ENCODE peak calls at places on chromosomes 11 and 22, in six cellular contexts. K, U, Q, C, V and L are unnamed samples.
A peak's percentile ranks its signal among the peaks of the same experiment; 100 is the strongest.

GRCh38 chr11:116461789-116462188 is 311.0 kb downstream of the BUD13 start:
- DNase-seq in K (no peak), U (no peak), Q (no peak), C (no peak), V (no peak), L (no peak)

GRCh38 chr11:84476581-84476980 is 1150.6 kb downstream of the DLG2 start:
- DNase-seq in K (no peak), U (no peak), Q (no peak), C (no peak), V (no peak), L (no peak)

GRCh38 chr11:7515544-7515943 is 1.7 kb downstream of the PPFIBP2 start:
- DNase-seq in K (no peak), U (no peak), Q (no peak), C (no peak), V (no peak), L (no peak)

GRCh38 chr11:95372097-95372656 is 141.2 kb upstream of the SESN3 start:
- DNase-seq in K (no peak), U (no peak), Q (no peak), C (no peak), V (no peak), L (no peak)

GRCh38 chr11:8610532-8611116 is 16.6 kb upstream of the STK33 start:
- DNase-seq in K (no peak), U (peak; percentile 56), Q (no peak), C (no peak), V (no peak), L (no peak)

GRCh38 chr11:11038339-11039248 is 180.7 kb upstream of the ZBED5 start:
- DNase-seq in K (no peak), U (no peak), Q (no peak), C (peak; percentile 23), V (peak; percentile 23), L (no peak)

GRCh38 chr11:103940542-103940941 is 95.9 kb upstream of the DDI1 start:
- DNase-seq in K (no peak), U (no peak), Q (no peak), C (no peak), V (no peak), L (no peak)

GRCh38 chr11:110897035-110897434 is 184.8 kb upstream of the ARHGAP20 start:
- DNase-seq in K (no peak), U (no peak), Q (no peak), C (no peak), V (no peak), L (no peak)

GRCh38 chr22:39490135-39490798 is 11.8 kb upstream of the MIEF1 start:
- DNase-seq in K (peak; percentile 83), U (no peak), Q (peak; percentile 74), C (peak; percentile 75), V (no peak), L (no peak)

GRCh38 chr22:34688825-34689224 is 377.1 kb upstream of the ISX start:
- DNase-seq in K (no peak), U (no peak), Q (no peak), C (no peak), V (no peak), L (no peak)

GRCh38 chr11:133902506-133902905 is 54.3 kb downstream of the IGSF9B start:
- DNase-seq in K (no peak), U (no peak), Q (no peak), C (no peak), V (no peak), L (no peak)

GRCh38 chr11:101456812-101457211 is 127.0 kb downstream of the TRPC6 start:
- DNase-seq in K (no peak), U (no peak), Q (no peak), C (no peak), V (no peak), L (no peak)

GRCh38 chr11:119006696-119007095 is 8.8 kb downstream of the CENATAC start:
- DNase-seq in K (no peak), U (no peak), Q (no peak), C (no peak), V (no peak), L (no peak)

GRCh38 chr11:112834277-112834755 is 126.9 kb upstream of the NCAM1 start:
- DNase-seq in K (no peak), U (no peak), Q (no peak), C (peak; percentile 63), V (no peak), L (no peak)

GRCh38 chr22:27456696-27457503 is 344.7 kb downstream of the MN1 start:
- DNase-seq in K (no peak), U (peak; percentile 67), Q (no peak), C (no peak), V (no peak), L (no peak)

GRCh38 chr11:44112083-44112865 is 16.8 kb downstream of the EXT2 start:
- DNase-seq in K (no peak), U (no peak), Q (no peak), C (no peak), V (no peak), L (no peak)

GRCh38 chr11:118908931-118909618 is 16.7 kb downstream of the BCL9L start:
- DNase-seq in K (peak; percentile 76), U (no peak), Q (no peak), C (peak; percentile 70), V (no peak), L (peak; percentile 78)

GRCh38 chr11:40029406-40029805 is 1430.0 kb downstream of the LRRC4C start:
- DNase-seq in K (no peak), U (no peak), Q (no peak), C (no peak), V (no peak), L (no peak)

GRCh38 chr22:44261861-44262595 is 50.7 kb downstream of the SHISAL1 start:
- DNase-seq in K (no peak), U (no peak), Q (no peak), C (no peak), V (no peak), L (no peak)

GRCh38 chr22:30250713-30251267 is 4.2 kb upstream of the LIF start:
- DNase-seq in K (no peak), U (peak; percentile 92), Q (peak; percentile 92), C (no peak), V (no peak), L (no peak)

GRCh38 chr11:14638561-14638960 is 5.0 kb upstream of the PDE3B start:
- DNase-seq in K (no peak), U (no peak), Q (no peak), C (no peak), V (no peak), L (no peak)

GRCh38 chr11:7892751-7893356 is 38.2 kb downstream of the OR10A6 start:
- DNase-seq in K (no peak), U (no peak), Q (no peak), C (no peak), V (no peak), L (no peak)

GRCh38 chr11:46200537-46201281 is 76.8 kb upstream of the CREB3L1 start:
- DNase-seq in K (no peak), U (no peak), Q (no peak), C (no peak), V (no peak), L (no peak)

GRCh38 chr11:726278-726915 is 20.4 kb downstream of the EPS8L2 start:
- DNase-seq in K (peak; percentile 54), U (no peak), Q (no peak), C (peak; percentile 75), V (peak; percentile 39), L (no peak)

GRCh38 chr11:91314521-91314920 is 910.1 kb upstream of the FAT3 start:
- DNase-seq in K (no peak), U (no peak), Q (no peak), C (no peak), V (no peak), L (no peak)

GRCh38 chr11:20364412-20364792 is 888 bp downstream of the HTATIP2 start:
- DNase-seq in K (no peak), U (no peak), Q (peak; percentile 26), C (no peak), V (no peak), L (no peak)

GRCh38 chr22:50016308-50016987 is 3.9 kb upstream of the IL17REL start:
- DNase-seq in K (no peak), U (no peak), Q (no peak), C (no peak), V (no peak), L (no peak)

DNA sequence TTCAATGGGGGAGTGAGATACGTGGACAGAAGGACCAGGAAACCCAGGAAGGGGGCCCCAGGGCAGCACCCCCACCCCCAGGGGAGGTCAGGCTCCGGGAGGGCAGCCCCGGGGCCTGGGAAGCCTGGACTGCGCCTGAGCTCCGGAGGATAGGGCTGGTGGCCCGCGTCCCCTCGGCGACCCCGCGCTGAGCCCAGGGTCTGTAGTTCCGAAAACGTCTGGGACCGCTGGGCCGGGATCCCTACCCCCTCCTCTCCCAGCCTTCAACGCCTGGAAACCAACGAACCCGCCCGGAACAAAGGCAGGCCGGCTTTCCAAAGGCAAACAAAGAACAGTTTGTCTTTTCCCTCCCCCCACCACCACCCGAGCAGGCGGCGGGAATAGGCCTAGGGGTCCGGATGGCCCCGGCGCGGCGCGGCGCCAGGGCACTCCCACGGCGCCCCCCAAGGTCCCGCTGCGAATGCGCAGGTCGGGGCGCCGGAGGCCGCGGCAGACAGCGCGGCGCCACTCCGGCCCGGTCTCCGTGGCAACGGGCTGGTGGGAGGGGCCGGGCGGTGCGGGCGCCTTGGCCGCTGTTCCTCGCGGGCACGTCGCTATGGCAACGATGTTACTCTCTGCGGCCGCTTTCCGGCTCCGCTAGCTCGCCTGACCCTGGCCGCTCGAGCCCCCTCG is 58.5 kb downstream of the IGLL1 start:
- DNase-seq in K (peak; percentile 92), U (peak; percentile 34), Q (peak; percentile 94), C (peak; percentile 94), V (peak; percentile 92), L (peak; percentile 98)
- TF ChIP-seq CTCF in K (no peak), U (no peak), Q (no peak), C (peak; percentile 34), V (peak; percentile 36), L (no peak)

DNA sequence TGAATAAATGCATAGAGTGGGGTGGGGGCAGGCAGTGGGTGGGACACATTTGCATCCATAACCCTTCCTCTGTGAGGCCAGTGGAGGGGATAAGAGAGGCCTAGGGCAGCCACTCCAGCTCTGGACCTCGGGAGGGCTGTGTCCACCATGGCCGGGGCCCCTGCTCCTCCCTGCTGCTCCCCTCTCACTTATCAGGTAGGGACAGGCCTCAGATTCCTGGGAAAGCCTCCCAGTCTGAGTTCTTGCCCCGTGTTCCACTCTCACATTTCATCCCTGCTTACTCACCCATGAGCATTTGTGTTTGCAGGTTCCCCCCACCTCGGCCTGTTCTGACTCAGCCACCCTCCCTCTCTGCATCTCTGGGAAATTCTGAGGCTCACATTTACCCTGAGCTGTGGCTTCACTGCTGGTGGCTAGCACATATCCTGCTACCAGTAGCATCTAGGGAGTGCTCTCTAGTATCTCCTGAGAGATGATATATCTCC is 128.7 kb upstream of the TOP3B start:
- DNase-seq in K (no peak), U (peak; percentile 84), Q (no peak), C (no peak), V (no peak), L (no peak)
- TF ChIP-seq CTCF in K (no peak), U (no peak), Q (no peak), C (no peak), V (no peak), L (no peak)

GRCh38 chr11:69293087-69293486 is 868 bp upstream of the MYEOV start:
- DNase-seq in K (peak; percentile 73), U (no peak), Q (peak; percentile 68), C (no peak), V (no peak), L (no peak)
- TF ChIP-seq CTCF in K (no peak), U (no peak), Q (no peak), C (no peak), V (no peak), L (no peak)

DNA sequence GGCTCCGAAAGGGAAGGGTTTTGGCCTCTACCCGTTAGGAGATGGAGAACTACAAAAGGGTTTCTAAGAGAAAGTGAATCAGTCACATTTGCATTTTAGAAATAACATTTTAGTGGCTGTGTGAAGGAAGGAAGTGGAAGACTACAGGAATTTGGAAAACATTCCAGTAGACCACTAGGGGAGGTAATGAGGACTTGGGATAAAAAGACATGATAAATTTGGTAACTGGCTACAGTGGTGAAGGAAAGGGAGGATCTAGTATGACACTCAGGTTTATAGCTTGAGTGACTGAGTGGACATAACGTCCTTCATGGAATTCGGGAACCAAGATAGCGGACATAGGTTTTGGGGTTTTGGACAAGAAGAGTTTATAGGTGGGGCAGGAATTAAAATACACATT is 7.0 kb upstream of the RRM1 start:
- DNase-seq in K (no peak), U (no peak), Q (no peak), C (no peak), V (no peak), L (no peak)
- TF ChIP-seq CTCF in K (no peak), U (no peak), Q (no peak), C (no peak), V (no peak), L (peak; percentile 29)